ENCODE peak calls at places on chromosome 12, in five cellular contexts. B is effector memory CD4-positive, alpha-beta T cell; I is EH; D is glutamatergic neuron; P is fibroblast of the conjunctiva. Q is an unnamed sample.
A peak's percentile ranks its signal among the peaks of the same experiment; 100 is the strongest.

GRCh38 chr12:108933950-108934349 is 54.1 kb downstream of the DAO start:
- DNase-seq in P (no peak), B (no peak), D (no peak), I (no peak), Q (no peak)

GRCh38 chr12:34605510-34605887 is 583.2 kb downstream of the ALG10 start:
- DNase-seq in B (no peak), D (no peak), P (no peak), I (no peak), Q (no peak)

GRCh38 chr12:22312336-22312735 is 22.2 kb downstream of the ST8SIA1 start:
- DNase-seq in P (no peak), B (no peak), D (no peak), I (no peak), Q (no peak)

GRCh38 chr12:122182887-122183587 is at the start of gene LRRC43:
- DNase-seq in I (peak; percentile 40), P (no peak), B (no peak), D (peak; percentile 88), Q (no peak)

GRCh38 chr12:110582286-110583136 is 607 bp downstream of the PPTC7 start:
- DNase-seq in D (peak; percentile 66), P (no peak), I (peak; percentile 57), B (peak; percentile 73), Q (no peak)

GRCh38 chr12:53194973-53195372 is 12.1 kb downstream of the ITGB7 start:
- DNase-seq in B (no peak), I (no peak), D (no peak), P (no peak), Q (no peak)

GRCh38 chr12:11771895-11772502 is 122.5 kb downstream of the ETV6 start:
- DNase-seq in B (no peak), I (peak; percentile 49), D (no peak), P (no peak), Q (no peak)

GRCh38 chr12:54411398-54412241 is 7.4 kb downstream of the ITGA5 start:
- DNase-seq in I (peak; percentile 99), B (peak; percentile 48), D (no peak), P (peak; percentile 90), Q (no peak)

GRCh38 chr12:6938353-6939186 is 5.0 kb upstream of the RNU7-1 start:
- DNase-seq in D (no peak), P (no peak), B (no peak), I (no peak), Q (no peak)

GRCh38 chr12:27899151-27899661 is 73.3 kb downstream of the PTHLH start:
- DNase-seq in B (no peak), P (peak; percentile 75), I (peak; percentile 92), D (no peak), Q (no peak)

GRCh38 chr12:76881152-76881551 is 2.3 kb upstream of the CSRP2 start:
- DNase-seq in P (no peak), D (no peak), B (no peak), I (no peak), Q (no peak)

GRCh38 chr12:52149651-52150241 is 42.1 kb downstream of the KRT80 start:
- DNase-seq in B (no peak), P (no peak), D (no peak), I (peak; percentile 43), Q (no peak)

GRCh38 chr12:62769076-62769619 is 165.8 kb downstream of the PPM1H start:
- DNase-seq in B (no peak), D (no peak), P (no peak), I (no peak), Q (no peak)

GRCh38 chr12:114274131-114274530 is 131.8 kb downstream of the TBX5 start:
- DNase-seq in P (no peak), D (no peak), I (no peak), B (no peak), Q (no peak)

GRCh38 chr12:2768224-2768961 is 26.4 kb upstream of the FKBP4 start:
- DNase-seq in D (no peak), B (no peak), P (no peak), I (no peak), Q (no peak)

Q was measured in NCI-H2081 treated with DMSO at 0.1 percent for 48 hours.